ENCODE peak calls at places on chromosomes 1 and 21, in four cellular contexts. One of them, this sample, is unnamed.

GRCh38 chr1:1173061-1173792 is 453 bp upstream of the TTLL10 start:
- DNase-seq in upper lobe of left lung: no peak
- DNase-seq in suprapubic skin: peak; percentile 47
- DNase-seq in aorta: peak; percentile 42
- DNase-seq in this sample: no peak

GRCh38 chr1:84763912-84764675 is 73.8 kb upstream of the SSX2IP start:
- DNase-seq in aorta: no peak
- DNase-seq in suprapubic skin: no peak
- DNase-seq in upper lobe of left lung: no peak
- DNase-seq in this sample: no peak

GRCh38 chr1:204206121-204206520 is 7.7 kb downstream of the GOLT1A start:
- DNase-seq in suprapubic skin: no peak
- DNase-seq in aorta: no peak
- DNase-seq in upper lobe of left lung: no peak
- DNase-seq in this sample: no peak

GRCh38 chr1:44507490-44508396 is 102.7 kb downstream of the RNF220 start:
- DNase-seq in aorta: no peak
- DNase-seq in suprapubic skin: no peak
- DNase-seq in upper lobe of left lung: no peak
- DNase-seq in this sample: no peak

GRCh38 chr21:43972850-43973633 is 39.1 kb upstream of the TRAPPC10 start:
- DNase-seq in upper lobe of left lung: peak; percentile 33
- DNase-seq in suprapubic skin: no peak
- DNase-seq in aorta: no peak
- DNase-seq in this sample: no peak

GRCh38 chr1:162229534-162229933 is 147.1 kb downstream of the SPATA46 start:
- DNase-seq in upper lobe of left lung: no peak
- DNase-seq in suprapubic skin: no peak
- DNase-seq in aorta: no peak
- DNase-seq in this sample: no peak

GRCh38 chr1:152110860-152111514 is 4.3 kb downstream of the TCHH start:
- DNase-seq in upper lobe of left lung: no peak
- DNase-seq in suprapubic skin: peak; percentile 61
- DNase-seq in aorta: peak; percentile 50
- DNase-seq in this sample: peak; percentile 68

GRCh38 chr1:237227507-237227906 is 185.5 kb downstream of the RYR2 start:
- DNase-seq in aorta: no peak
- DNase-seq in upper lobe of left lung: no peak
- DNase-seq in suprapubic skin: no peak
- DNase-seq in this sample: no peak

GRCh38 chr1:202599669-202600431 is 110.4 kb downstream of the SYT2 start:
- DNase-seq in aorta: peak; percentile 80
- DNase-seq in upper lobe of left lung: peak; percentile 64
- DNase-seq in suprapubic skin: no peak
- DNase-seq in this sample: peak; percentile 83

GRCh38 chr1:195851804-195852203 is 756.4 kb downstream of the KCNT2 start:
- DNase-seq in aorta: no peak
- DNase-seq in upper lobe of left lung: no peak
- DNase-seq in suprapubic skin: no peak
- DNase-seq in this sample: no peak

GRCh38 chr1:112698366-112699310 is 8.3 kb downstream of the RHOC start:
- DNase-seq in suprapubic skin: no peak
- DNase-seq in upper lobe of left lung: no peak
- DNase-seq in aorta: no peak
- DNase-seq in this sample: no peak

GRCh38 chr1:197180252-197180878 is 33.9 kb upstream of the ASPM start:
- DNase-seq in aorta: no peak
- DNase-seq in suprapubic skin: no peak
- DNase-seq in upper lobe of left lung: no peak
- DNase-seq in this sample: no peak

GRCh38 chr1:233242827-233243483 is 52.6 kb downstream of the PCNX2 start:
- DNase-seq in aorta: no peak
- DNase-seq in suprapubic skin: no peak
- DNase-seq in upper lobe of left lung: no peak
- DNase-seq in this sample: no peak

GRCh38 chr1:193120604-193121166 is 1.1 kb upstream of the CDC73 start:
- DNase-seq in upper lobe of left lung: no peak
- DNase-seq in suprapubic skin: no peak
- DNase-seq in aorta: no peak
- DNase-seq in this sample: no peak

GRCh38 chr1:7218210-7218832 is 433.1 kb downstream of the CAMTA1 start:
- DNase-seq in upper lobe of left lung: no peak
- DNase-seq in aorta: no peak
- DNase-seq in suprapubic skin: no peak
- DNase-seq in this sample: peak; percentile 21

GRCh38 chr1:145961425-145962156 is 2.8 kb downstream of the ANKRD34A start:
- DNase-seq in upper lobe of left lung: peak; percentile 57
- DNase-seq in suprapubic skin: peak; percentile 74
- DNase-seq in aorta: peak; percentile 72
- DNase-seq in this sample: no peak

DNA sequence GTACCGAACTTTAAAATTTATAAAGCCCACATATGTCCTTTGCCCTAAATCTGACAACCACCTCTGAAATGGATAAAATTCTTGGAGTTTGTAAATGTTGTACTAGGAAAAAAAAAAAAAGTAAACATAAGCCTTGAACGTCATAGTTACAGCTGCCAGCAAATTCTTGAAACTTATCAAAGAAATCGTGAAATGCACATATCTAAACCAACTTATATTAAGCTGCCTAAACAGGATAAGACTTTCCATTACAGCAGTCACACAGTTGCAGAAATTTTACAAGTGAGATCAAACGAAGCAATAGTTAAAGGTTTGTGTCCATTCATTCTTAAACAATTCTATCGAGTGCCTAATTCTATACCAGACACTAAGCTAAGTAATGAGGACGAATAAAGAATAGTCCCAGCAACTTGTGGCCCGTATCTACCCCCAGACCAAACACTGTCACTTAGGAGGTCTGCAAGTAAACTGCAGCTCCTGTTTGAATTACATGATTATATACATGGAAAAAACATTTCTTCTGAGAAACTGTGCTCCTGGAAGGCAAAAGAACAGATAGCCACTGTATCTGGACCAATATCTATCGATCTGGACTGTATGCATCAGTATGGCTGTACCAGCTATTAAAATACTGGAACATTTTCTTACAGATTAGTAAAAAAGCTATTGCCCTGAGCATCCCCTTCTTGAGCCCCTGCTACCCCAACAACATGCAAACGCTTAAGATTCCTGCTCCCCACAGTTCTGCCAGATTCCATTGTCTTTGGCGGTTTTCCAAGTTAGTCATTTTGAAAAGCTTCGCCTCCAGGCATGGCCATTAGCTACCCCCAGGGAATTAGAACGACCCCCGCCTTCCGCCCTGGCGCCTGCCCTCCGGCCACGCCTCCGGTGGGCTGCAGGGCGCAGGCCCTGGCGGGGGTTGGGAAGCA is 3.4 kb upstream of the SEC22B start:
- DNase-seq in suprapubic skin: no peak
- DNase-seq in aorta: no peak
- DNase-seq in upper lobe of left lung: no peak
- DNase-seq in this sample: peak; percentile 66
- H3K4me3 ChIP-seq in suprapubic skin: peak overlapping the region; percentile 32
- H3K4me3 ChIP-seq in aorta: no peak overlapping the region
- H3K4me3 ChIP-seq in upper lobe of left lung: no peak overlapping the region
- H3K4me3 ChIP-seq in this sample: peak overlapping the region; percentile 7

GRCh38 chr21:24470852-24471251 is 1136.4 kb downstream of the MRPL39 start:
- DNase-seq in aorta: no peak
- DNase-seq in upper lobe of left lung: no peak
- DNase-seq in suprapubic skin: no peak
- DNase-seq in this sample: no peak
- H3K9me3 ChIP-seq in aorta: no peaks in the 10 kb centered on the region
- H3K9me3 ChIP-seq in upper lobe of left lung: no peaks in the 10 kb centered on the region
- H3K9me3 ChIP-seq in suprapubic skin: no peaks in the 10 kb centered on the region
- H3K9me3 ChIP-seq in this sample: no peaks in the 10 kb centered on the region

GRCh38 chr1:73587080-73587479 is 610.9 kb downstream of the LRRIQ3 start:
- DNase-seq in aorta: no peak
- DNase-seq in suprapubic skin: no peak
- DNase-seq in upper lobe of left lung: no peak
- DNase-seq in this sample: no peak
- H3K27me3 ChIP-seq in aorta: no peaks in the 10 kb centered on the region
- H3K27me3 ChIP-seq in suprapubic skin: no peaks in the 10 kb centered on the region
- H3K27me3 ChIP-seq in upper lobe of left lung: no peaks in the 10 kb centered on the region
- H3K27me3 ChIP-seq in this sample: no peaks in the 10 kb centered on the region

GRCh38 chr1:38941093-38941492 is 537 bp downstream of the RHBDL2 start:
- DNase-seq in aorta: no peak
- DNase-seq in upper lobe of left lung: no peak
- DNase-seq in suprapubic skin: no peak
- DNase-seq in this sample: no peak
- H3K4me3 ChIP-seq in aorta: peak overlapping the region; percentile 24
- H3K4me3 ChIP-seq in upper lobe of left lung: peak overlapping the region; percentile 35
- H3K4me3 ChIP-seq in suprapubic skin: peak overlapping the region; percentile 46
- H3K4me3 ChIP-seq in this sample: peak overlapping the region; percentile 57

GRCh38 chr21:40146201-40146890 is 279.1 kb downstream of the PCP4 start:
- DNase-seq in upper lobe of left lung: no peak
- DNase-seq in aorta: no peak
- DNase-seq in suprapubic skin: no peak
- DNase-seq in this sample: no peak

GRCh38 chr21:40155563-40155962 is 288.3 kb downstream of the PCP4 start:
- DNase-seq in aorta: no peak
- DNase-seq in suprapubic skin: no peak
- DNase-seq in upper lobe of left lung: no peak
- DNase-seq in this sample: no peak

GRCh38 chr21:40153351-40153750 is 286.1 kb downstream of the PCP4 start:
- DNase-seq in upper lobe of left lung: no peak
- DNase-seq in aorta: no peak
- DNase-seq in suprapubic skin: no peak
- DNase-seq in this sample: no peak

GRCh38 chr21:40151611-40152010 is 284.4 kb downstream of the PCP4 start:
- DNase-seq in upper lobe of left lung: no peak
- DNase-seq in suprapubic skin: no peak
- DNase-seq in aorta: no peak
- DNase-seq in this sample: no peak
- H3K9me3 ChIP-seq in upper lobe of left lung: no peaks in the 10 kb centered on the region
- H3K9me3 ChIP-seq in suprapubic skin: no peaks in the 10 kb centered on the region
- H3K9me3 ChIP-seq in aorta: peaks cover 2% of the 10 kb centered on the region
- H3K9me3 ChIP-seq in this sample: no peaks in the 10 kb centered on the region

DNA sequence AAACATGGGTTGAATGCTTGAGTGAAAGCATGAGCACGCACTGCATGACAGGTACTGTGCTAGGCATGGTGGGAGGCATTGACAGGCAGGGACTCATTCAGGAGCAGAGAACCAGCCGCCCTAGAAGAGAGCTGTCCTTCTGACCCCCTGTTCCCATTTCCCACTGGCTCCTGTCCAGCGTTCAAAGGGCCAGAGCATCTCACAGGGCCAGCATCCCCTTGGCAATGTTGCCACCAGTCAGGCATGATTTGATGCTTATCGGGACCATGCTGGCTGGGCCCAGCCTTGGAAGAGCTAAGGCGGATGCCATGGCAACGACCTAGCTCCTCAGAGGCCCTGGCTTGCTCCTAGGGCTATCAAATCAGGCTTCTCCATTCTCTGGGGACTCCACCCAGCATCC is 14.2 kb upstream of the VWA5B1 start:
- DNase-seq in suprapubic skin: no peak
- DNase-seq in upper lobe of left lung: no peak
- DNase-seq in aorta: no peak
- DNase-seq in this sample: no peak
- H3K27me3 ChIP-seq in suprapubic skin: peaks cover 27% of the 10 kb centered on the region
- H3K27me3 ChIP-seq in upper lobe of left lung: no peaks in the 10 kb centered on the region
- H3K27me3 ChIP-seq in aorta: no peaks in the 10 kb centered on the region
- H3K27me3 ChIP-seq in this sample: no peaks in the 10 kb centered on the region